ENCODE peak calls at places on chromosome 16, in five cellular contexts. One of them, this sample, is unnamed.

GRCh38 chr16:64933890-64934289 is 188.0 kb downstream of the CDH11 start:
- DNase-seq in neural progenitor cell: peak; percentile 7
- DNase-seq in tibial artery: no peak
- DNase-seq in uterus: no peak
- DNase-seq in AG10803: no peak
- DNase-seq in this sample: no peak

GRCh38 chr16:87286839-87287626 is 30.2 kb downstream of the C16orf95 start:
- DNase-seq in neural progenitor cell: no peak
- DNase-seq in tibial artery: no peak
- DNase-seq in uterus: no peak
- DNase-seq in AG10803: no peak
- DNase-seq in this sample: no peak

GRCh38 chr16:9054460-9054859 is 37.0 kb upstream of the HAPSTR1 start:
- DNase-seq in neural progenitor cell: no peak
- DNase-seq in tibial artery: no peak
- DNase-seq in uterus: no peak
- DNase-seq in AG10803: no peak
- DNase-seq in this sample: peak; percentile 78

GRCh38 chr16:71421911-71422310 is 19.9 kb downstream of the TLE7 start:
- DNase-seq in neural progenitor cell: peak; percentile 49
- DNase-seq in tibial artery: no peak
- DNase-seq in uterus: no peak
- DNase-seq in AG10803: no peak
- DNase-seq in this sample: peak; percentile 50

GRCh38 chr16:48444574-48444973 is 59.4 kb upstream of the SIAH1 start:
- DNase-seq in neural progenitor cell: no peak
- DNase-seq in tibial artery: no peak
- DNase-seq in uterus: peak; percentile 54
- DNase-seq in AG10803: peak; percentile 84
- DNase-seq in this sample: peak; percentile 88

GRCh38 chr16:25493136-25493811 is 198.5 kb upstream of the HS3ST4 start:
- DNase-seq in neural progenitor cell: no peak
- DNase-seq in tibial artery: no peak
- DNase-seq in uterus: no peak
- DNase-seq in AG10803: no peak
- DNase-seq in this sample: no peak

GRCh38 chr16:81641403-81642106 is 137.5 kb upstream of the PLCG2 start:
- DNase-seq in neural progenitor cell: peak; percentile 84
- DNase-seq in tibial artery: no peak
- DNase-seq in uterus: no peak
- DNase-seq in AG10803: no peak
- DNase-seq in this sample: no peak

GRCh38 chr16:83187404-83187803 is 560.6 kb downstream of the CDH13 start:
- DNase-seq in neural progenitor cell: no peak
- DNase-seq in tibial artery: no peak
- DNase-seq in uterus: no peak
- DNase-seq in AG10803: peak; percentile 62
- DNase-seq in this sample: peak; percentile 93

GRCh38 chr16:68355447-68356248 is 44.8 kb downstream of the PRMT7 start:
- DNase-seq in neural progenitor cell: peak; percentile 45
- DNase-seq in tibial artery: no peak
- DNase-seq in uterus: no peak
- DNase-seq in AG10803: no peak
- DNase-seq in this sample: no peak

GRCh38 chr16:65116818-65117430 is 4.9 kb downstream of the CDH11 start:
- DNase-seq in neural progenitor cell: peak; percentile 33
- DNase-seq in tibial artery: no peak
- DNase-seq in uterus: no peak
- DNase-seq in AG10803: peak; percentile 48
- DNase-seq in this sample: peak; percentile 16

GRCh38 chr16:85004587-85005205 is 6.6 kb downstream of the ZDHHC7 start:
- DNase-seq in neural progenitor cell: no peak
- DNase-seq in tibial artery: peak; percentile 79
- DNase-seq in uterus: peak; percentile 53
- DNase-seq in AG10803: peak; percentile 92
- DNase-seq in this sample: peak; percentile 88

GRCh38 chr16:35196313-35196712 is 1736.9 kb downstream of the TP53TG3F start:
- DNase-seq in neural progenitor cell: no peak
- DNase-seq in tibial artery: no peak
- DNase-seq in uterus: no peak
- DNase-seq in AG10803: no peak
- DNase-seq in this sample: no peak

GRCh38 chr16:17362946-17363345 is 107.8 kb downstream of the XYLT1 start:
- DNase-seq in neural progenitor cell: no peak
- DNase-seq in tibial artery: no peak
- DNase-seq in uterus: no peak
- DNase-seq in AG10803: no peak
- DNase-seq in this sample: no peak

GRCh38 chr16:47063011-47063724 is 80.6 kb downstream of the NETO2 start:
- DNase-seq in neural progenitor cell: no peak
- DNase-seq in tibial artery: peak; percentile 27
- DNase-seq in uterus: no peak
- DNase-seq in AG10803: no peak
- DNase-seq in this sample: no peak

GRCh38 chr16:22614271-22614947 is 103.7 kb downstream of the NPIPB5 start:
- DNase-seq in neural progenitor cell: no peak
- DNase-seq in tibial artery: no peak
- DNase-seq in uterus: no peak
- DNase-seq in AG10803: peak; percentile 8
- DNase-seq in this sample: peak; percentile 81

GRCh38 chr16:87929986-87930385 is 6.3 kb downstream of the CA5A start:
- DNase-seq in neural progenitor cell: no peak
- DNase-seq in tibial artery: no peak
- DNase-seq in uterus: no peak
- DNase-seq in AG10803: no peak
- DNase-seq in this sample: no peak

GRCh38 chr16:87698241-87698640 is 67.5 kb downstream of the KLHDC4 start:
- DNase-seq in neural progenitor cell: no peak
- DNase-seq in tibial artery: no peak
- DNase-seq in uterus: no peak
- DNase-seq in AG10803: no peak
- DNase-seq in this sample: no peak

DNA sequence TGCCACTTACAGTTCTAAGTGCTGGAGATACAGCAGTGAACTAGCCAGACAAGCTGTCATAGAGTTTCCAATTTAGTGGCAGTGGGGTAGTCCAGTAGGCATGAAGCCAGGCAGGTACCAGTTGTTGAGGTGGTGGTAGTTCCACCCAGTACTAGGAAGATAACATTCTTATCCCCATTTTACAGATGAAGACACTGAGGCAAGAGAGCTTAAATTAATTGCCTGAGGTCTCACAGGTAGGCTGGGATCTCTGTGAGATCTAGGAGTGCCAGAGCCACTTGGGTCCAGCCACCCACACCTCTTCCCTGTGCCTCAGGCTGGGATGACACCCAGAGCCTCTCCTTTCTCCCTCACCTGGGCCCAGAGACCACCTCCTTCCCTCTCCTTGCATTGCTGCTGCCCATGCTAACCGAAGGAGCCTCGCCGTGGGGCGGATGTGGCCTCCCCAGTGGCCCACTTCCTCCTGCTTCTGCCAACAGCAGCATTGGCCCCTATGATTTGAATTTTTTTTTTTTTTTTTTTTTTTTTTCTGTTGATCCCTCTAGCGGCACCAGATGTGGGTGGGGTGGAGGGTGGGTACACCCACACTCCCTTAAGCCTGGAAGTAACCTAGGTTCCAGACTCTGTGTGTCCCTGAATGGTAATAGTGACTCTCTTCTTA is 114.0 kb downstream of the PRKCB start:
- DNase-seq in neural progenitor cell: no peak
- DNase-seq in tibial artery: no peak
- DNase-seq in uterus: no peak
- DNase-seq in AG10803: no peak
- DNase-seq in this sample: no peak
- H3K4me3 ChIP-seq in neural progenitor cell: no peak overlapping the region
- H3K4me3 ChIP-seq in tibial artery: no peak overlapping the region
- H3K4me3 ChIP-seq in uterus: no peak overlapping the region
- H3K4me3 ChIP-seq in AG10803: no peak overlapping the region
- H3K4me3 ChIP-seq in this sample: no peak overlapping the region

GRCh38 chr16:62261760-62262159 is 225.5 kb upstream of the CDH8 start:
- DNase-seq in neural progenitor cell: no peak
- DNase-seq in tibial artery: no peak
- DNase-seq in uterus: no peak
- DNase-seq in AG10803: no peak
- DNase-seq in this sample: no peak

GRCh38 chr16:62254847-62255246 is 218.6 kb upstream of the CDH8 start:
- DNase-seq in neural progenitor cell: no peak
- DNase-seq in tibial artery: no peak
- DNase-seq in uterus: no peak
- DNase-seq in AG10803: no peak
- DNase-seq in this sample: peak; percentile 68

GRCh38 chr16:62253926-62254325 is 217.7 kb upstream of the CDH8 start:
- DNase-seq in neural progenitor cell: no peak
- DNase-seq in tibial artery: no peak
- DNase-seq in uterus: no peak
- DNase-seq in AG10803: no peak
- DNase-seq in this sample: peak; percentile 90

GRCh38 chr16:62256406-62256805 is 220.2 kb upstream of the CDH8 start:
- DNase-seq in neural progenitor cell: peak; percentile 40
- DNase-seq in tibial artery: no peak
- DNase-seq in uterus: no peak
- DNase-seq in AG10803: no peak
- DNase-seq in this sample: peak; percentile 66
- TF ChIP-seq CTCF in neural progenitor cell: peak; percentile 71
- TF ChIP-seq CTCF in tibial artery: peak; percentile 12
- TF ChIP-seq CTCF in uterus: no peak
- TF ChIP-seq CTCF in AG10803: no peak
- TF ChIP-seq CTCF in this sample: peak; percentile 69

DNA sequence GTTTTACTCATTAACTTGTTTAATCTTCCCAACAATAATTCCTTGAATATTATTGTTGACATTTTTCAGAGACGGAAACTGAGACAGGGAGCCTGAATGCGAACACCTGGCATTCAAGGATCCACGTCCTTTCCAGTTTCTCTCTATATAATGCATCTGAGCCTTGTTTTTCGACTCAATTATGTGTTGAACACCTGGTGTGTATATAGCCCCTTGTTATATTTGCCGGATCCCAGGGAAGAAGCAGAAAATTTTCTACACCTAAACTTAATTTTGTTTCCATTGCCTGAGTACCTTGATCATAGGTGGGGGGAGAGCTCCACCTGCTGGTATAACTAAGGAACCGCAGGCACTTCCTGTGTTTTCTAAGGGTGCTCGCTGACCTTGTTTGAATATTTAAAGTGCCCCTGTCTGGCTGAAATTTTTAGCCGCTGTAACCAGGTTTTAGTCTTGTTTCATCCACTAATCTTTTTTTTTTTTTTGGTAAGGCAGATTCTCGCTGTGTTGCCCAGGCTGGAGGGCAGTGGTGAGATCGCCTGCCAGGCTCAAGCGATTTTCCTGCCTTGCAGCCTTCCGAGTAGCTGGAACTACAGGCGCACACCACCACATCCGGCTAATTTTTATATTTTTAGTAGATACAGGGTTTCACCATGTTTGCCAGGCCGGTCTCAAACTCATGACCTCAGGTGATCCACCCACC is 6.6 kb upstream of the NUBP1 start:
- DNase-seq in neural progenitor cell: peak; percentile 69
- DNase-seq in tibial artery: no peak
- DNase-seq in uterus: peak; percentile 70
- DNase-seq in AG10803: peak; percentile 61
- DNase-seq in this sample: peak; percentile 71
- H3K4me3 ChIP-seq in neural progenitor cell: no peak overlapping the region
- H3K4me3 ChIP-seq in tibial artery: no peak overlapping the region
- H3K4me3 ChIP-seq in uterus: no peak overlapping the region
- H3K4me3 ChIP-seq in AG10803: no peak overlapping the region
- H3K4me3 ChIP-seq in this sample: no peak overlapping the region

GRCh38 chr16:3401719-3402397 is 843 bp downstream of the ZNF174 start:
- DNase-seq in neural progenitor cell: peak; percentile 50
- DNase-seq in tibial artery: no peak
- DNase-seq in uterus: no peak
- DNase-seq in AG10803: peak; percentile 9
- DNase-seq in this sample: peak; percentile 8

GRCh38 chr16:3400446-3400778 is 392 bp downstream of the ZSCAN32 start:
- DNase-seq in neural progenitor cell: no peak
- DNase-seq in tibial artery: no peak
- DNase-seq in uterus: no peak
- DNase-seq in AG10803: no peak
- DNase-seq in this sample: peak; percentile 2

DNA sequence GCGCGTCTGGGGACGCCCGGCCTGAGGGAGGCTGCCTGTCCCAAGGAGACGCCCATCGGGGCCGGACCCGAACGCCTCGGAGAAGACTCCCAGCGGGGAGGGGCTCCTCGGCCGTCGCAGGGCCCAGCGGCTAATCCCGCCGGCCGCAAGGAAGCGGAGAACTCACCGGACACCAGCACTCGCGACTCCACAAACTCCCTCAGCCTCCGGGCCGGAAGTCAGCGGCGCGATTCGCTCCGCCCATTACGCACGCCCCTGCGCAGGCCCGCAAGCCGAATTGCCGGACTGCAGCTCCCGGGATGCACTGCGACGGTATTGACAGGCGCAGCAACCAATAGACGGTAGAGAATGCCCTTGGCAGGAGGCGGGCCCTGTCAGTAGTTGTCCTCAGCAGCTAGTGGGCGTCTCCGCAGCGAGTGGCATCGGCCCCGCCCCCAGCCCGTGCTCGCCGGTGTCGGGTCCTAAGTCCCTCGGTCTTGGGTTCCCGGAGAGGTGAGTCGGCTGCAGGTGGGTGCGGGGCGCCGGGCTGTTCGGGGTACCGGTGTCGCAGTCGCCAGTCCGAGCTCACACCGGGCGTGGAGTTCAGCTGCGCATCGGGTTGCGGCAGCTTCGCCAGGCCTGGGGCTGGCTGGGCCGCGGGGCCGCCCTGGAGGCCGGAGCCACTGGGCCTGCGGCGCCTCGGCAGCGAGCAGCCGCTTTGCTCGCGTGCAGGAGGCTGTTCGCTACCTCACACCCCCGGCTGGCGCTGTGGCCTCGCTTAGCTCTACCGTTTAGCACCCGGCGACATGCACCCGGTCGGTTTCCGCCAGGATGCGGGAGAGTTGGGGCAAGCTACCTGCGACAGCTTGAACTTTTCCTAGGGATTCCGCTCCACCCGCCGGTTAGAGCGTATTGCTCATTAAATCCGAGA is at the start of the genes ZNF174 and ZSCAN32:
- DNase-seq in neural progenitor cell: peak; percentile 99
- DNase-seq in tibial artery: peak; percentile 100
- DNase-seq in uterus: peak; percentile 100
- DNase-seq in AG10803: peak; percentile 99
- DNase-seq in this sample: peak; percentile 100
- TF ChIP-seq CTCF in neural progenitor cell: no peak
- TF ChIP-seq CTCF in tibial artery: no peak
- TF ChIP-seq CTCF in uterus: no peak
- TF ChIP-seq CTCF in AG10803: no peak
- TF ChIP-seq CTCF in this sample: no peak

GRCh38 chr16:16145286-16145685 is 78.0 kb downstream of the ABCC6 start:
- DNase-seq in neural progenitor cell: no peak
- DNase-seq in tibial artery: no peak
- DNase-seq in uterus: no peak
- DNase-seq in AG10803: no peak
- DNase-seq in this sample: no peak

GRCh38 chr16:16141784-16142396 is 81.4 kb downstream of the ABCC6 start:
- DNase-seq in neural progenitor cell: no peak
- DNase-seq in tibial artery: no peak
- DNase-seq in uterus: no peak
- DNase-seq in AG10803: no peak
- DNase-seq in this sample: no peak

GRCh38 chr16:16143038-16143763 is 80.1 kb downstream of the ABCC6 start:
- DNase-seq in neural progenitor cell: peak; percentile 37
- DNase-seq in tibial artery: no peak
- DNase-seq in uterus: no peak
- DNase-seq in AG10803: no peak
- DNase-seq in this sample: peak; percentile 30

GRCh38 chr16:16144416-16144815 is 78.9 kb downstream of the ABCC6 start:
- DNase-seq in neural progenitor cell: no peak
- DNase-seq in tibial artery: no peak
- DNase-seq in uterus: no peak
- DNase-seq in AG10803: no peak
- DNase-seq in this sample: peak; percentile 90

GRCh38 chr16:16143941-16144340 is 79.4 kb downstream of the ABCC6 start:
- DNase-seq in neural progenitor cell: no peak
- DNase-seq in tibial artery: no peak
- DNase-seq in uterus: no peak
- DNase-seq in AG10803: no peak
- DNase-seq in this sample: no peak
- H3K4me3 ChIP-seq in neural progenitor cell: no peak overlapping the region
- H3K4me3 ChIP-seq in tibial artery: no peak overlapping the region
- H3K4me3 ChIP-seq in uterus: no peak overlapping the region
- H3K4me3 ChIP-seq in AG10803: no peak overlapping the region
- H3K4me3 ChIP-seq in this sample: no peak overlapping the region

This sample was measured in epithelial cell of esophagus.